ENCODE peak calls at places on chromosome 3, in six cellular contexts. A is IMR-90, F is mesenchymal stem cell, S is neuronal stem cell, W is H1, Y is trophoblast cell. V is an unnamed sample.

GRCh38 chr3:74614133-74614967 is at the start of gene CNTN3:
- DNase-seq in Y (no peak), W (peak), F (no peak), A (peak), S (peak), V (peak)

GRCh38 chr3:49882182-49882581 is 12.5 kb upstream of the CAMKV start:
- DNase-seq in S (no peak), Y (no peak), A (peak), W (no peak), F (peak), V (no peak)

GRCh38 chr3:177491301-177492031 is 294.2 kb upstream of the TBL1XR1 start:
- DNase-seq in W (no peak), Y (no peak), F (peak), S (no peak), A (peak), V (peak)

GRCh38 chr3:49498655-49499054 is 28.6 kb downstream of the DAG1 start:
- DNase-seq in S (no peak), A (no peak), Y (no peak), W (no peak), F (no peak), V (no peak)

GRCh38 chr3:13932578-13933295 is 52.9 kb upstream of the WNT7A start:
- DNase-seq in F (no peak), S (no peak), Y (no peak), W (no peak), A (no peak), V (no peak)

GRCh38 chr3:76570436-76571057 is 469.4 kb upstream of the ROBO2 start:
- DNase-seq in F (peak), Y (no peak), W (no peak), S (no peak), A (peak), V (peak)

GRCh38 chr3:9951962-9952805 is at the start of gene PRRT3:
- DNase-seq in A (peak), W (peak), F (peak), Y (no peak), S (peak), V (peak)

GRCh38 chr3:37660782-37661181 is 200.9 kb upstream of the CTDSPL start:
- DNase-seq in W (no peak), Y (no peak), A (no peak), S (no peak), F (no peak), V (no peak)

GRCh38 chr3:49248828-49249227 is 28.2 kb downstream of the C3orf62 start:
- DNase-seq in S (no peak), W (no peak), A (peak), F (peak), Y (peak), V (no peak)

GRCh38 chr3:44584646-44585501 is at the start of gene ZNF660:
- DNase-seq in A (peak), S (peak), F (peak), Y (no peak), W (peak), V (peak)

GRCh38 chr3:177195941-177196472 is 1.3 kb downstream of the TBL1XR1 start:
- DNase-seq in W (no peak), A (no peak), F (peak), S (peak), Y (no peak), V (no peak)

GRCh38 chr3:4754180-4755086 is 224.8 kb upstream of the BHLHE40 start:
- DNase-seq in A (no peak), F (no peak), W (no peak), S (no peak), Y (no peak), V (no peak)

GRCh38 chr3:16048435-16049318 is 125.8 kb upstream of the GALNT15 start:
- DNase-seq in Y (peak), S (peak), W (no peak), A (peak), F (peak), V (peak)

GRCh38 chr3:126908752-126909275 is 74.1 kb upstream of the PLXNA1 start:
- DNase-seq in Y (no peak), A (no peak), F (peak), W (no peak), S (no peak), V (no peak)

GRCh38 chr3:71680588-71680987 is 44.6 kb downstream of the EIF4E3 start:
- DNase-seq in W (no peak), A (peak), Y (no peak), S (no peak), F (peak), V (no peak)

GRCh38 chr3:38327335-38328009 is 19.1 kb upstream of the XYLB start:
- DNase-seq in F (peak), S (no peak), A (peak), W (no peak), Y (peak), V (peak)

GRCh38 chr3:113266738-113267137 is 55.4 kb downstream of the BOC start:
- DNase-seq in W (no peak), S (no peak), F (no peak), A (no peak), Y (no peak), V (no peak)

GRCh38 chr3:25576836-25577454 is 87.8 kb downstream of the TOP2B start:
- DNase-seq in W (peak), Y (no peak), F (no peak), S (no peak), A (no peak), V (no peak)

GRCh38 chr3:50913279-50913678 is 238.6 kb downstream of the DOCK3 start:
- DNase-seq in A (no peak), Y (no peak), W (no peak), F (no peak), S (no peak), V (peak)

GRCh38 chr3:27677554-27677953 is 44.6 kb downstream of the EOMES start:
- DNase-seq in S (no peak), A (peak), W (no peak), Y (peak), F (peak), V (no peak)

GRCh38 chr3:177278016-177278415 is 80.7 kb upstream of the TBL1XR1 start:
- DNase-seq in A (no peak), Y (no peak), F (no peak), S (no peak), W (no peak), V (peak)

GRCh38 chr3:126959921-126960603 is 22.9 kb upstream of the PLXNA1 start:
- DNase-seq in Y (no peak), W (no peak), A (peak), F (peak), S (no peak), V (peak)

GRCh38 chr3:66053783-66054094 is 15.0 kb upstream of the MAGI1 start:
- DNase-seq in Y (no peak), A (no peak), S (no peak), W (no peak), F (no peak), V (no peak)

GRCh38 chr3:9563851-9564250 is 10.2 kb upstream of the LHFPL4 start:
- DNase-seq in A (no peak), F (no peak), Y (no peak), S (no peak), W (no peak), V (no peak)

GRCh38 chr3:194046995-194047681 is 88.8 kb upstream of the HES1 start:
- DNase-seq in Y (no peak), S (no peak), W (no peak), F (peak), A (no peak), V (no peak)

GRCh38 chr3:66885326-66886000 is 112.6 kb upstream of the KBTBD8 start:
- DNase-seq in Y (no peak), S (no peak), A (peak), W (no peak), F (peak), V (peak)

GRCh38 chr3:113084777-113085176 is 94.0 kb downstream of the GTPBP8 start:
- DNase-seq in Y (no peak), S (no peak), F (peak), A (peak), W (no peak), V (no peak)

GRCh38 chr3:33229066-33229465 is 10.5 kb upstream of the SUSD5 start:
- DNase-seq in W (no peak), F (no peak), A (no peak), S (no peak), Y (no peak), V (no peak)

GRCh38 chr3:24683511-24684384 is 189.1 kb upstream of the THRB start:
- DNase-seq in A (peak), S (peak), W (no peak), F (peak), Y (peak), V (peak)

GRCh38 chr3:105997800-105998526 is 129.2 kb upstream of the CBLB start:
- DNase-seq in S (no peak), W (no peak), Y (peak), A (peak), F (peak), V (no peak)
- H3K9ac ChIP-seq in S (no peak), W (no peak), Y (no peak), A (peak), F (peak), V (no peak)

GRCh38 chr3:196082471-196082971 is 631 bp upstream of the TFRC start:
- DNase-seq in S (no peak), Y (no peak), W (no peak), A (peak), F (no peak), V (no peak)

GRCh38 chr3:196085534-196085933 is 3.6 kb upstream of the TFRC start:
- DNase-seq in F (no peak), Y (no peak), W (no peak), S (no peak), A (no peak), V (peak)

GRCh38 chr3:196080517-196080841 is 1.4 kb downstream of the TFRC start:
- DNase-seq in S (no peak), W (no peak), F (no peak), Y (no peak), A (no peak), V (peak)

GRCh38 chr3:196080997-196081833 is 675 bp downstream of the TFRC start:
- DNase-seq in A (peak), Y (peak), F (peak), S (peak), W (peak), V (peak)

GRCh38 chr3:196081834-196082470 is at the start of gene TFRC:
- DNase-seq in Y (peak), W (peak), F (peak), A (peak), S (peak), V (peak)
- H3K4ac ChIP-seq in Y (peak), W (peak), F (no peak), A (peak), S (peak), V (peak)

GRCh38 chr3:31491660-31492059 is 41.1 kb upstream of the STT3B start:
- DNase-seq in A (no peak), Y (no peak), W (no peak), F (no peak), S (no peak), V (no peak)

GRCh38 chr3:31493187-31493586 is 39.5 kb upstream of the STT3B start:
- DNase-seq in W (no peak), Y (no peak), S (no peak), A (no peak), F (no peak), V (no peak)

GRCh38 chr3:31486865-31487533 is 45.7 kb upstream of the STT3B start:
- DNase-seq in S (no peak), W (no peak), A (no peak), Y (no peak), F (no peak), V (no peak)

GRCh38 chr3:31488475-31489017 is 44.2 kb upstream of the STT3B start:
- DNase-seq in S (no peak), W (no peak), Y (peak), A (no peak), F (no peak), V (no peak)

GRCh38 chr3:31490502-31490901 is 42.2 kb upstream of the STT3B start:
- DNase-seq in S (no peak), F (no peak), W (no peak), Y (no peak), A (no peak), V (no peak)
- H3K4me3 ChIP-seq in S (no peak), F (no peak), W (no peak), Y (no peak), A (no peak), V (no peak)

GRCh38 chr3:11465744-11466611 is 177.7 kb downstream of the VGLL4 start:
- DNase-seq in S (no peak), F (peak), W (no peak), A (peak), Y (no peak), V (no peak)
- H3K9ac ChIP-seq in S (no peak), F (peak), W (no peak), A (peak), Y (no peak), V (no peak)

GRCh38 chr3:134464693-134465385 is 20.9 kb downstream of the ANAPC13 start:
- DNase-seq in Y (no peak), A (no peak), W (peak), F (no peak), S (no peak), V (peak)
- H3K4ac ChIP-seq in Y (no peak), A (peak), W (no peak), F (no peak), S (peak), V (no peak)

GRCh38 chr3:42300013-42300412 is 34.0 kb upstream of the CCK start:
- DNase-seq in F (peak), Y (no peak), W (peak), A (peak), S (peak), V (peak)
- H3K4me3 ChIP-seq in F (no peak), Y (no peak), W (no peak), A (no peak), S (no peak), V (no peak)